ENCODE peak calls at places on chromosome 22, in four cellular contexts. J is activated naive CD4-positive, alpha-beta T cell treated with Interleukin-2 at 50 U/mL for 16 hours; S is activated CD4-positive, alpha-beta T cell treated with anti-CD3 and anti-CD28 coated beads, Interleukin-2, amount 50 U/mL, for 4 hours; P is CD4-positive, alpha-beta memory T cell. I is an unnamed sample.

GRCh38 chr22:25111579-25112517 is 87.8 kb upstream of the CRYBB3 start:
- DNase-seq in J (no peak), S (no peak), P (no peak), I (no peak)

GRCh38 chr22:27512283-27512761 is 289.2 kb downstream of the MN1 start:
- DNase-seq in J (no peak), S (no peak), P (no peak), I (no peak)

GRCh38 chr22:46195487-46196165 is 45.3 kb downstream of the PPARA start:
- DNase-seq in J (no peak), S (no peak), P (no peak), I (no peak)

GRCh38 chr22:26646158-26646557 is 11.2 kb upstream of the MIAT start:
- DNase-seq in J (no peak), S (no peak), P (no peak), I (no peak)

GRCh38 chr22:46500201-46500600 is 37.2 kb downstream of the CELSR1 start:
- DNase-seq in J (no peak), S (no peak), P (no peak), I (no peak)

GRCh38 chr22:20965888-20966855 is 883 bp upstream of the AIFM3 start:
- DNase-seq in J (no peak), S (no peak), P (no peak), I (no peak)

GRCh38 chr22:18091916-18092526 is 14.2 kb downstream of the PEX26 start:
- DNase-seq in J (peak; percentile 54), S (peak; percentile 53), P (peak; percentile 59), I (no peak)

GRCh38 chr22:17489101-17489500 is 74.2 kb upstream of the SLC25A18 start:
- DNase-seq in J (no peak), S (no peak), P (no peak), I (no peak)

GRCh38 chr22:46612904-46613605 is 7.1 kb upstream of the GRAMD4 start:
- DNase-seq in J (peak; percentile 38), S (peak; percentile 29), P (peak; percentile 68), I (peak; percentile 81)

GRCh38 chr22:37428649-37429586 is 1.6 kb upstream of the ELFN2 start:
- DNase-seq in J (peak; percentile 58), S (peak; percentile 41), P (no peak), I (peak; percentile 36)

GRCh38 chr22:44396021-44396726 is 83.4 kb upstream of the SHISAL1 start:
- DNase-seq in J (no peak), S (no peak), P (no peak), I (no peak)

GRCh38 chr22:29346659-29347058 is 31.2 kb upstream of the RASL10A start:
- DNase-seq in J (no peak), S (no peak), P (no peak), I (no peak)

GRCh38 chr22:19986011-19986409 is 30.6 kb downstream of the ARVCF start:
- DNase-seq in J (no peak), S (no peak), P (no peak), I (no peak)

GRCh38 chr22:24117942-24118341 is 63.3 kb upstream of the SUSD2 start:
- DNase-seq in J (no peak), S (no peak), P (no peak), I (no peak)

GRCh38 chr22:20551805-20552449 is 44.5 kb downstream of the MED15 start:
- DNase-seq in J (peak; percentile 61), S (peak; percentile 23), P (peak; percentile 59), I (no peak)

GRCh38 chr22:32850591-32851517 is 49.3 kb downstream of the TIMP3 start:
- DNase-seq in J (no peak), S (no peak), P (no peak), I (no peak)

GRCh38 chr22:25025586-25025985 is 73.1 kb downstream of the KIAA1671 start:
- DNase-seq in J (no peak), S (no peak), P (no peak), I (no peak)

GRCh38 chr22:39994046-39994565 is 648 bp upstream of the FAM83F start:
- DNase-seq in J (peak; percentile 45), S (peak; percentile 61), P (peak; percentile 83), I (no peak)

GRCh38 chr22:32079110-32080089 is 36.3 kb downstream of the SLC5A1 start:
- DNase-seq in J (no peak), S (no peak), P (no peak), I (no peak)

GRCh38 chr22:22110548-22111266 is 128.1 kb upstream of the TOP3B start:
- DNase-seq in J (peak; percentile 37), S (no peak), P (peak; percentile 50), I (peak; percentile 25)

GRCh38 chr22:19990188-19990587 is 26.4 kb downstream of the ARVCF start:
- DNase-seq in J (no peak), S (no peak), P (no peak), I (no peak)

GRCh38 chr22:43127166-43127908 is 15.9 kb downstream of the MCAT start:
- DNase-seq in J (no peak), S (no peak), P (no peak), I (no peak)

GRCh38 chr22:47015589-47016178 is 253.2 kb downstream of the TBC1D22A start:
- DNase-seq in J (no peak), S (no peak), P (no peak), I (no peak)

I was measured in Jurkat, Clone E6-1.